ENCODE peak calls at places on chromosomes 5 and 9, in eight cellular contexts. C is OCI-LY7; F is GM23248; D is epithelial cell of esophagus; H is MM.1S; J is CD8-positive, alpha-beta memory T cell; W is fibroblast of pulmonary artery; X is stomach. O is an unnamed sample.

GRCh38 chr5:72082048-72082447 is 25.2 kb upstream of the MAP1B start:
- DNase-seq in X (no peak), C (no peak), H (no peak), W (no peak), J (no peak), D (no peak), F (no peak), O (no peak)

GRCh38 chr5:68418230-68418629 is 202.7 kb downstream of the PIK3R1 start:
- DNase-seq in F (peak; percentile 70), D (no peak), H (no peak), C (no peak), X (no peak), J (no peak), W (peak; percentile 44), O (no peak)

GRCh38 chr9:15299374-15299939 is 7.6 kb downstream of the TTC39B start:
- DNase-seq in C (peak; percentile 4), H (peak; percentile 7), F (no peak), X (no peak), D (no peak), W (no peak), J (peak; percentile 70), O (no peak)

GRCh38 chr5:117455236-117456233 is 880.9 kb upstream of the SEMA6A start:
- DNase-seq in H (peak; percentile 30), F (no peak), X (peak; percentile 30), W (no peak), J (no peak), D (no peak), C (peak; percentile 7), O (no peak)

GRCh38 chr9:136220017-136220729 is 15.2 kb upstream of the LHX3 start:
- DNase-seq in X (no peak), D (peak; percentile 83), W (peak; percentile 23), C (peak; percentile 45), H (no peak), J (no peak), F (no peak), O (no peak)

GRCh38 chr5:11878846-11879245 is 25.4 kb downstream of the CTNND2 start:
- DNase-seq in F (no peak), C (no peak), J (no peak), W (no peak), D (no peak), X (no peak), H (no peak), O (no peak)

GRCh38 chr5:80219381-80219780 is 36.5 kb downstream of the SERINC5 start:
- DNase-seq in D (no peak), C (no peak), X (peak; percentile 54), F (no peak), W (no peak), H (no peak), J (no peak), O (no peak)

GRCh38 chr5:143908959-143909358 is 97.0 kb downstream of the HMHB1 start:
- DNase-seq in W (no peak), F (no peak), X (no peak), D (no peak), C (no peak), J (no peak), H (no peak), O (no peak)

GRCh38 chr5:143964919-143965318 is 153.0 kb downstream of the HMHB1 start:
- DNase-seq in D (peak; percentile 56), F (peak; percentile 36), W (no peak), C (no peak), J (no peak), X (no peak), H (no peak), O (no peak)

GRCh38 chr5:108398964-108399363 is 17.1 kb upstream of the FBXL17 start:
- DNase-seq in X (no peak), H (no peak), D (no peak), C (no peak), F (no peak), W (no peak), J (no peak), O (no peak)

GRCh38 chr5:138339086-138339456 is 1.0 kb downstream of the FAM53C start:
- DNase-seq in H (no peak), W (peak; percentile 29), X (peak; percentile 35), F (peak; percentile 57), D (peak; percentile 36), J (no peak), C (peak; percentile 41), O (no peak)

DNA sequence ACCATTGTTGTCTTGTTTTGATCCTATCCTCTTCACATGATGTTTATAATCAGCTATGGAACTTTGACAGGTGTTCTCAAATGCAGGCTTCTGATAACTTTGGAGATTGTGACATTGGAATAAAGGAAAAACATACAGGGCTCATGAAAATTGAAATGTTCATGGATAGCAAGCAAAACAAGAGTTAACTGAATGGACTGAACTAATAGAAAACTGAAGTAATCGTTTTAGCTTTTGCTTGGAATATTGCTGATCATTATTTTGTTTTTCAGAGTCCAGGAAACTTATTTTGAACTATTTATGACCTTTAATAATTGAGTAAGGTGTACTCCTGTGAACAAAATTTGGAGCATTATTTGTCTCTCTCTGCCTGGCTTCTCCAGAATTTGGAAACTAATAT is 436.7 kb upstream of the CDH9 start:
- DNase-seq in D (no peak), W (no peak), H (no peak), C (no peak), J (no peak), F (no peak), X (no peak), O (no peak)
- H3K4me3 ChIP-seq in D (no peak overlapping the region), W (no peak overlapping the region), H (no peak overlapping the region), C (no peak overlapping the region), J (no peak overlapping the region), F (peak overlapping the region; percentile 65), X (no peak overlapping the region), O (no peak overlapping the region)

DNA sequence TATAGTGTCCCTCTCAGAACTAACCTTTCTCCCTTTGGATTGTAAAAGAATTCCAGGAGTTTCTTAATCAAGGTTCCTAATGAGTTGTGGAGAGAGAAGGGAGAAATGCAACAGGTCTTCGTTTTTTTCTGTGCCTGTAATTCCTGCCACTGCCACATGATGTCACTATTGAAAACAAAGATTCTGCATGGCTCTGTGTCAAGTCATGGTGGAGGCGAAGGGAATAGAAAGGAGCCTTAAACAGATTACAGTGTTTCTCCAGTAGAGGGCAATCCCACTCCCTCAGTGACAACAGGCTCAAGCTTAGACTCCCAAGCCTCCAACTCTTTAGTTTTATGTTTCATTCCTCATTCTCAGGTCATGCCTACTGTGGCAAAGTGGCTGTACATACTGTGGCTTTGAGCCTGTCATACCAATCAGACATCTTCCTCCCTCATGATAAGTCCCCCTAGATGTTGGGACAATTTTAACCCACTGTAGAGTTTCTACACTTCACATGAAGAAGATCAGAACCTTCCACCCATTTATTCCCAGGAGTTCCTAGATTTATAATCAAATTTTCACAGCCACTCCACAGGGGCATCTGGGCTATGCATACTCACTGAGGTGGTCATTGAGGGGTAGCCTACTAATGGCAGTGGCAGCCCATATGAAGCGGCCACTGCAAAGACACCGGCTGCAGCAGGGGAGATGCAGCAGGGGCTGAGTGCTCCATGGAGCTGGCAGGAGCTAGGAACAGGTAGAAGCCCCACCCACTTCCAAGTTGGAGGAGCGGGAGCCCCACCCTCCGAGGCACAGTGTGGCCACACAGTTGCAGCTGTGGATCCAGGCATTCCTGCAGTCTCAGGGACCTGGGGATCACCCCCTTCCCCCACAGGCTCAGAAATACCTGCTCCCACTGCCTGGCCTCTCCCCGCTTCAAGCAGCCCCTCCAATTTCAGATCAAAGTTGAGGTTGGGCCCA is 97.4 kb upstream of the TRIM32 start:
- DNase-seq in X (no peak), H (peak; percentile 69), C (peak; percentile 27), W (peak; percentile 84), F (peak; percentile 74), D (peak; percentile 67), J (no peak), O (no peak)
- H3K4me3 ChIP-seq in X (no peak overlapping the region), H (no peak overlapping the region), C (no peak overlapping the region), W (no peak overlapping the region), F (no peak overlapping the region), D (no peak overlapping the region), J (no peak overlapping the region), O (no peak overlapping the region)

DNA sequence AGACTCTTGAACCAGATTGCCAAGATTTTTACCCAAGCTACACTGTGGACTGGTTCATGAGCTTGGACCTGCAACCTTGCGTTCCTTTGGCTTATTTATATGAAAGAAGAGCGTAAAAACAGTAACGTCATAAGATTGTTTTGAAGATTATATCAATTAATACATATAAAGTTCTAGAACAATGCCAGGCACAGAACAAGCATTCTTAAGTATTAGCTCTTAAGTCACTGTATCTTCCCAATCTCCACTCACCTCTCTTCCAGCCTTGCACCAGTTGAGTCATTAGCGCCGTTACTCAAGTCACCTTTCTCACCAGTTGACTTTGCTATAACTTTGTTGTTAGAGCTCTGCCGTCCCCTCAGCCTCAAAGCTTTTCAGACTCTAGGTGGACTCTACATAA is 415.7 kb downstream of the PLK2 start:
- DNase-seq in W (no peak), D (no peak), F (no peak), J (no peak), H (no peak), C (no peak), X (no peak), O (no peak)
- H3K4me3 ChIP-seq in W (no peak overlapping the region), D (no peak overlapping the region), F (no peak overlapping the region), J (no peak overlapping the region), H (no peak overlapping the region), C (no peak overlapping the region), X (no peak overlapping the region), O (no peak overlapping the region)

DNA sequence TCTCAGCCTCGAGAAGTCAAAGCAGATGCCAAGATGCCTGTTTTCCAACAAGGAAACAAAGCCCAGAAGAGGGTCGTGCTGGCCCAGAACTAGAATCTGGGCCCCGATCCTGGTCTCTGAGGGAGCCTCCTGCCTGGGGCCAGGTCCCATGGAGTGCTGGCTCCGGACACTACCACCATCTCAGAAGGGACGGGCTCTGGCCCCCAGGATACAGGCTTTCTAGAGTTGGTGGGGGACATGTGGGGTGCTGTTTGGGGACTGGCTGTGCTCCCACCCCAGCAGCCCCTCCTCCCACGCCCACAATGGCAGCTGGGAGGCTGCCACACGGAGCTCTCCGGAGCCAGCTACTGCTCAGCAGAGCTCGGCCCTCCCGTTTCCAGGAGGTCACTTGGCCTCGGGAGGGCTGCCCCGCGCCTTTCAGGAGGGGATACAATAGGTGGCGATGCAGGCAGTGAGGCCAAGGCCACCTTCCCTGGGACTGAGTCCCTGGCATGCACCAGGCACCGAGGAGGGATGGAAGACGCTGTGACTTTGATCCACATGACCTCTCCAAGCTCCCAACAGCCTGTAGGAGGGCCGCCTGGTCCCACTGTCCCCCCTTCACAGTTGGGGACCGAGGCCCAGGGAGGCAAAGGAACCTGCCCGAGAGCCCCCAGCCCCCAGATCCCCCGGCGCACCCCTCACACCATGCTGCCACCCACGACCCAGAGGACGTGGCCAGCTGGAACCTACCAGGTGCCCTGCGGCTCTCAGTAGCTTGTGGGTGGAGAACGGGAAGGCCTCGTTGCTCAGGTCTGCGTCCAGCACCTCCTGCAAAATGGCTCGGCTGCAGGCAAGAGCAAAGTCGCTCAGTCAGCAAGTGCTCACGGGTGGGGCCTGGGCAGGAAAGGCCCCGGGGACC is 48.5 kb downstream of the DBH start:
- DNase-seq in D (no peak), W (no peak), X (no peak), J (no peak), H (no peak), F (no peak), C (no peak), O (no peak)
- H3K4me3 ChIP-seq in D (no peak overlapping the region), W (no peak overlapping the region), X (no peak overlapping the region), J (no peak overlapping the region), H (no peak overlapping the region), F (no peak overlapping the region), C (no peak overlapping the region), O (no peak overlapping the region)

O was measured in skeletal muscle cell.